ENCODE peak calls at places on chromosome 1, in five cellular contexts. Q, T, N, V and I are unnamed samples.
A peak's percentile ranks its signal among the peaks of the same experiment; 100 is the strongest.

GRCh38 chr1:201025571-201026002 is 2.1 kb upstream of the KIF21B start:
- DNase-seq in N (no peak), V (peak; percentile 58), T (no peak), Q (no peak), I (no peak)

GRCh38 chr1:42935971-42936308 is 22.7 kb downstream of the SLC2A1 start:
- DNase-seq in V (no peak), Q (no peak), T (no peak), N (no peak), I (no peak)

GRCh38 chr1:157105988-157106812 is 6.6 kb upstream of the ETV3L start:
- DNase-seq in Q (peak; percentile 61), T (peak; percentile 75), N (no peak), V (peak; percentile 79), I (no peak)

GRCh38 chr1:230867903-230868735 is at the start of gene C1orf198:
- DNase-seq in V (peak; percentile 68), T (peak; percentile 47), Q (no peak), N (peak; percentile 66), I (peak; percentile 94)

GRCh38 chr1:99970713-99971255 is 988 bp downstream of the SLC35A3 start:
- DNase-seq in N (no peak), V (no peak), T (no peak), Q (no peak), I (no peak)

GRCh38 chr1:98210064-98210463 is 289.2 kb upstream of the DPYD start:
- DNase-seq in N (no peak), Q (no peak), T (no peak), V (no peak), I (no peak)

GRCh38 chr1:175981128-175981527 is 226.0 kb downstream of the COP1 start:
- DNase-seq in Q (no peak), T (no peak), N (no peak), V (no peak), I (no peak)

GRCh38 chr1:197786280-197786679 is 11.0 kb upstream of the DENND1B start:
- DNase-seq in V (no peak), N (no peak), Q (no peak), T (no peak), I (no peak)